ENCODE peak calls at places on chromosomes 13 and 19, in five cellular contexts. S is NCI-H2081, Z is hypothalamus, H is nephron progenitor cell, B is dermis microvascular lymphatic vessel endothelial cell. K is an unnamed sample.
A peak's percentile ranks its signal among the peaks of the same experiment; 100 is the strongest.

GRCh38 chr19:2495651-2496316 is 19.9 kb downstream of the GADD45B start:
- DNase-seq in S (no peak), Z (no peak), H (no peak), B (no peak), K (no peak)

GRCh38 chr13:28493740-28494536 is 990 bp downstream of the FLT1 start:
- DNase-seq in H (peak; percentile 56), B (no peak), Z (no peak), S (no peak), K (no peak)

GRCh38 chr13:44972956-44973581 is 16.2 kb downstream of the NUFIP1 start:
- DNase-seq in H (no peak), Z (no peak), S (peak; percentile 15), B (peak; percentile 15), K (no peak)

GRCh38 chr13:40102854-40103253 is 447.4 kb downstream of the COG6 start:
- DNase-seq in B (no peak), Z (no peak), S (no peak), H (no peak), K (no peak)

GRCh38 chr19:49882643-49883042 is 5.1 kb downstream of the TBC1D17 start:
- DNase-seq in H (no peak), B (no peak), S (no peak), Z (no peak), K (no peak)

GRCh38 chr19:3479177-3479818 is 1.0 kb downstream of the SMIM24 start:
- DNase-seq in B (no peak), S (no peak), H (peak; percentile 41), Z (no peak), K (peak; percentile 90)

GRCh38 chr19:44635581-44636438 is 7.9 kb upstream of the PVR start:
- DNase-seq in Z (no peak), B (no peak), H (no peak), S (no peak), K (peak; percentile 38)

GRCh38 chr19:30132312-30133075 is 190.5 kb downstream of the URI1 start:
- DNase-seq in Z (no peak), B (no peak), S (no peak), H (no peak), K (no peak)

GRCh38 chr19:55441319-55441691 is 1.8 kb downstream of the SHISA7 start:
- DNase-seq in B (no peak), Z (no peak), S (no peak), H (no peak), K (peak; percentile 2)

GRCh38 chr19:19575411-19575810 is 37.3 kb downstream of the CILP2 start:
- DNase-seq in Z (no peak), S (peak; percentile 84), B (no peak), H (no peak), K (no peak)

GRCh38 chr13:40094056-40094455 is 438.6 kb downstream of the COG6 start:
- DNase-seq in B (no peak), Z (no peak), H (no peak), S (no peak), K (no peak)

GRCh38 chr19:35757231-35757748 is 461 bp upstream of the HSPB6 start:
- DNase-seq in S (peak; percentile 83), B (no peak), H (peak; percentile 29), Z (peak; percentile 61), K (no peak)

GRCh38 chr19:12482505-12482886 is 2.1 kb downstream of the ZNF709 start:
- DNase-seq in Z (no peak), H (no peak), S (no peak), B (no peak), K (peak; percentile 36)

GRCh38 chr13:107348931-107349330 is 781.0 kb upstream of the ARGLU1 start:
- DNase-seq in H (no peak), Z (no peak), S (no peak), B (no peak), K (no peak)

GRCh38 chr19:18738961-18739690 is 52.0 kb downstream of the COMP start:
- DNase-seq in Z (no peak), B (no peak), H (no peak), S (no peak), K (no peak)

GRCh38 chr19:51931921-51932320 is 4.6 kb downstream of the ZNF613 start:
- DNase-seq in S (no peak), B (no peak), H (no peak), Z (no peak), K (no peak)

GRCh38 chr19:38265213-38265861 is 964 bp downstream of the SPINT2 start:
- DNase-seq in Z (no peak), B (no peak), H (no peak), S (peak; percentile 9), K (peak; percentile 57)

GRCh38 chr19:4059931-4060620 is 6.6 kb downstream of the ZBTB7A start:
- DNase-seq in Z (no peak), B (no peak), S (no peak), H (no peak), K (no peak)

GRCh38 chr13:77521194-77521593 is 14.3 kb upstream of the SCEL start:
- DNase-seq in B (no peak), H (no peak), S (no peak), Z (no peak), K (no peak)

GRCh38 chr13:85536706-85537105 is 262.5 kb downstream of the SLITRK6 start:
- DNase-seq in Z (no peak), B (no peak), H (no peak), S (no peak), K (no peak)

GRCh38 chr19:13068064-13068807 is 34.4 kb downstream of the LYL1 start:
- DNase-seq in Z (peak; percentile 23), H (no peak), B (no peak), S (no peak), K (no peak)

GRCh38 chr13:38265135-38265497 is 84.5 kb upstream of the UFM1 start:
- DNase-seq in Z (no peak), B (no peak), S (no peak), H (no peak), K (no peak)

GRCh38 chr13:105940882-105941281 is 594.6 kb downstream of the EFNB2 start:
- DNase-seq in Z (no peak), S (no peak), B (no peak), H (no peak), K (no peak)

GRCh38 chr13:44758595-44759221 is 182.6 kb upstream of the TSC22D1 start:
- DNase-seq in B (peak; percentile 35), H (no peak), Z (no peak), S (peak; percentile 94), K (peak; percentile 74)

GRCh38 chr19:17125728-17126677 is 50.4 kb downstream of the MYO9B start:
- DNase-seq in B (no peak), H (no peak), Z (peak; percentile 40), S (no peak), K (peak; percentile 48)

GRCh38 chr13:38570706-38571105 is 116.2 kb upstream of the FREM2 start:
- DNase-seq in S (no peak), B (no peak), H (no peak), Z (no peak), K (no peak)

GRCh38 chr13:65855276-65855675 is 1374.9 kb downstream of the PCDH9 start:
- DNase-seq in B (no peak), Z (no peak), S (no peak), H (no peak), K (no peak)

GRCh38 chr19:2051771-2052704 is 994 bp upstream of the MKNK2 start:
- DNase-seq in S (no peak), B (peak; percentile 58), Z (no peak), H (no peak), K (no peak)

GRCh38 chr13:36428083-36428482 is 4.2 kb upstream of the CCNA1 start:
- DNase-seq in S (no peak), B (no peak), H (no peak), Z (no peak), K (no peak)

GRCh38 chr13:109500146-109500773 is 286.1 kb downstream of the IRS2 start:
- DNase-seq in Z (no peak), B (no peak), S (no peak), H (peak; percentile 38), K (no peak)

GRCh38 chr19:29263305-29264080 is 50.5 kb upstream of the UQCRFS1 start:
- DNase-seq in S (no peak), Z (peak; percentile 23), H (peak; percentile 79), B (peak; percentile 4), K (peak; percentile 5)

GRCh38 chr19:48168689-48169088 is 1.5 kb downstream of the LIG1 start:
- DNase-seq in S (no peak), H (no peak), B (no peak), Z (no peak), K (no peak)

GRCh38 chr13:60509601-60510386 is 112.8 kb downstream of the TDRD3 start:
- DNase-seq in B (no peak), Z (no peak), S (no peak), H (no peak), K (no peak)

GRCh38 chr13:46211521-46212351 is at the start of gene LRRC63:
- DNase-seq in S (peak; percentile 85), H (peak; percentile 86), Z (peak; percentile 61), B (no peak), K (peak; percentile 95)

GRCh38 chr19:13964776-13965175 is 12.5 kb downstream of the DCAF15 start:
- DNase-seq in B (no peak), S (no peak), Z (no peak), H (no peak), K (no peak)

GRCh38 chr13:36298535-36299068 is 988 bp upstream of the CCDC169 start:
- DNase-seq in Z (no peak), S (no peak), H (no peak), B (no peak), K (no peak)

GRCh38 chr19:29247912-29248311 is 35.0 kb upstream of the UQCRFS1 start:
- DNase-seq in B (no peak), H (no peak), S (no peak), Z (no peak), K (no peak)

GRCh38 chr13:98436379-98436909 is 140.5 kb downstream of the STK24 start:
- DNase-seq in B (no peak), Z (no peak), H (no peak), S (no peak), K (no peak)

GRCh38 chr19:12884926-12885748 is 1.9 kb downstream of the KLF1 start:
- DNase-seq in Z (peak; percentile 36), B (peak; percentile 20), S (peak; percentile 95), H (peak; percentile 71), K (peak; percentile 47)

GRCh38 chr13:76745246-76746200 is 140.7 kb downstream of the KCTD12 start:
- DNase-seq in Z (no peak), H (no peak), B (no peak), S (no peak), K (peak; percentile 77)